ENCODE peak calls at places on chromosome 1, in five cellular contexts. J is psoas muscle, D is colonic mucosa, S is AG04450, Q is lung. N is an unnamed sample.

GRCh38 chr1:27372808-27373690 is 1.6 kb downstream of the FCN3 start:
- DNase-seq in D (no peak), S (no peak), J (no peak), Q (no peak), N (no peak)

GRCh38 chr1:156471496-156472490 is 28.8 kb downstream of the MEF2D start:
- DNase-seq in Q (peak), J (peak), D (peak), S (no peak), N (no peak)

GRCh38 chr1:165369255-165369848 is 12.8 kb upstream of the LMX1A start:
- DNase-seq in Q (peak), S (no peak), D (peak), J (peak), N (no peak)

GRCh38 chr1:150235436-150235851 is 468 bp downstream of the ANP32E start:
- DNase-seq in S (no peak), Q (no peak), D (no peak), J (no peak), N (no peak)

GRCh38 chr1:182198006-182198605 is 136.6 kb upstream of the ZNF648 start:
- DNase-seq in J (no peak), Q (no peak), S (no peak), D (no peak), N (no peak)

GRCh38 chr1:81848880-81849500 is 48.3 kb downstream of the ADGRL2 start:
- DNase-seq in J (no peak), S (no peak), D (no peak), Q (no peak), N (no peak)

GRCh38 chr1:240492832-240493440 is 119.0 kb downstream of the GREM2 start:
- DNase-seq in D (peak), S (no peak), Q (no peak), J (peak), N (no peak)

GRCh38 chr1:194372266-194372665 is 1185.9 kb upstream of the B3GALT2 start:
- DNase-seq in J (no peak), S (no peak), D (no peak), Q (no peak), N (no peak)

GRCh38 chr1:61782771-61783170 is 40.5 kb downstream of the PATJ start:
- DNase-seq in S (no peak), D (no peak), Q (no peak), J (no peak), N (no peak)

GRCh38 chr1:163737261-163737660 is 415.5 kb downstream of the NUF2 start:
- DNase-seq in Q (no peak), S (no peak), D (no peak), J (no peak), N (no peak)

GRCh38 chr1:46464013-46464548 is 25.6 kb upstream of the DMBX1 start:
- DNase-seq in Q (no peak), S (no peak), D (no peak), J (no peak), N (no peak)

GRCh38 chr1:153612111-153612754 is 704 bp downstream of the S100A16 start:
- DNase-seq in S (no peak), D (no peak), Q (no peak), J (no peak), N (no peak)

GRCh38 chr1:225973158-225973557 is 26.0 kb downstream of the SDE2 start:
- DNase-seq in D (peak), J (peak), S (no peak), Q (no peak), N (no peak)

GRCh38 chr1:57157818-57158606 is 192.2 kb upstream of the C8B start:
- DNase-seq in J (no peak), Q (no peak), S (no peak), D (no peak), N (no peak)

GRCh38 chr1:198359024-198359653 is 181.3 kb downstream of the ATP6V1G3 start:
- DNase-seq in J (no peak), D (no peak), S (no peak), Q (no peak), N (no peak)

GRCh38 chr1:30880631-30881155 is 27.9 kb downstream of the SDC3 start:
- DNase-seq in S (no peak), D (no peak), Q (no peak), J (no peak), N (no peak)

GRCh38 chr1:30879940-30880339 is 28.6 kb downstream of the SDC3 start:
- DNase-seq in Q (no peak), D (no peak), J (no peak), S (no peak), N (no peak)

GRCh38 chr1:30882678-30883388 is 25.7 kb downstream of the SDC3 start:
- DNase-seq in D (no peak), J (no peak), Q (no peak), S (no peak), N (no peak)

GRCh38 chr1:30883389-30884172 is 25.0 kb downstream of the SDC3 start:
- DNase-seq in J (no peak), Q (no peak), D (no peak), S (no peak), N (no peak)

DNA sequence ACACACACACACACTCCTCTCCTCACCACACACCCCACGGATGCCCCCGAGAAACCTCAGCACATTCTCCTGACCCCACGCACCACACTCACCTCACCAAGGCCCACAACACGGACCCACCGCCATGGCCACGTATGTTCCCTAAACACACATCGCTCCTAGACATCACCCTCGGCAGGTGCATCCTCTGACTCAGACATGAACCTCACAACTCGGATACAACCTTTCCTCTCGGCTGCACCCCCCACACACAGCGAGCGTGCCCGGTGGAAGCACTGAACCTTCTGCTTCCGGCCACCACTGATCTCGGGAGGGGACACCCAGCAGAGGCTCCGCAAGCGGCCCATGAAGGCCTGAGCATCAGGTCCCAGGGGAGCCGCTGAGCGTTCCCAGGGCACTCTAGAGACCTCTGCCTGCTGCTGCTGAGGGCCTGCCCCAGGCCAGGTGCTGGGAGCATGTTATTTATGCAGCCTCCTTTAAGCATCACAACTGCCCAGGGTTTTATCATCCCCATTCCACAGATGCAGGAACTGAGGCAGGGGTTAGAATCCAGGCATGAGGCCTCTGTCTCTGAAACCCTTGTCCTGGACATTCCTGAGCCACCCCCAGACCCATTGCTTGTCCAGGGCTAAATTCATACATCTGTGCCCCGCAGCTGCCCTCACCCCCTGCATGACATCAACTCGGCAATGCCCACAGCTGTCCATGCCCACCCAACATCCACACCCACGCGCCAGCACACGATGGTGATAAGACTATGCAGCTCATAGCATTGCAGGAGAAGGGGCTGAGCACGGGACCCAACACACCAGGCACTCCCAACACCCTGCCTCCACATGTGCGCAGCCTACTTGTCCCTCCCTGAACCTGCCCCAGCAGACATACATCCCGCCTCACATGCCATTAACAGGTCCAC is 27.0 kb downstream of the SDC3 start:
- DNase-seq in S (no peak), J (no peak), D (no peak), Q (no peak), N (no peak)
- H3K27ac ChIP-seq in S (no peak), J (no peak), D (no peak), Q (no peak), N (no peak)

GRCh38 chr1:8051650-8052049 is 25.5 kb upstream of the ERRFI1 start:
- DNase-seq in Q (no peak), S (no peak), D (no peak), J (no peak), N (no peak)

GRCh38 chr1:8059161-8059622 is 33.1 kb upstream of the ERRFI1 start:
- DNase-seq in J (no peak), D (no peak), S (no peak), Q (no peak), N (no peak)

GRCh38 chr1:8053878-8054567 is 27.9 kb upstream of the ERRFI1 start:
- DNase-seq in Q (no peak), S (no peak), D (no peak), J (no peak), N (no peak)

GRCh38 chr1:8061210-8061609 is 35.1 kb upstream of the ERRFI1 start:
- DNase-seq in D (peak), Q (peak), S (peak), J (no peak), N (no peak)

GRCh38 chr1:8055973-8056372 is 29.9 kb upstream of the ERRFI1 start:
- DNase-seq in Q (no peak), D (no peak), J (no peak), S (no peak), N (no peak)
- H3K27ac ChIP-seq in Q (no peak), D (no peak), J (no peak), S (no peak), N (no peak)

GRCh38 chr1:117147341-117147831 is 25.8 kb upstream of the TRIM45 start:
- DNase-seq in D (no peak), S (no peak), Q (no peak), J (no peak), N (no peak)

GRCh38 chr1:117143856-117144255 is 22.3 kb upstream of the TRIM45 start:
- DNase-seq in Q (no peak), S (no peak), D (no peak), J (no peak), N (no peak)

GRCh38 chr1:117146067-117146466 is 24.5 kb upstream of the TRIM45 start:
- DNase-seq in Q (no peak), D (no peak), J (no peak), S (no peak), N (no peak)

GRCh38 chr1:117147856-117148588 is 26.5 kb upstream of the TRIM45 start:
- DNase-seq in Q (no peak), J (no peak), D (no peak), S (no peak), N (no peak)

DNA sequence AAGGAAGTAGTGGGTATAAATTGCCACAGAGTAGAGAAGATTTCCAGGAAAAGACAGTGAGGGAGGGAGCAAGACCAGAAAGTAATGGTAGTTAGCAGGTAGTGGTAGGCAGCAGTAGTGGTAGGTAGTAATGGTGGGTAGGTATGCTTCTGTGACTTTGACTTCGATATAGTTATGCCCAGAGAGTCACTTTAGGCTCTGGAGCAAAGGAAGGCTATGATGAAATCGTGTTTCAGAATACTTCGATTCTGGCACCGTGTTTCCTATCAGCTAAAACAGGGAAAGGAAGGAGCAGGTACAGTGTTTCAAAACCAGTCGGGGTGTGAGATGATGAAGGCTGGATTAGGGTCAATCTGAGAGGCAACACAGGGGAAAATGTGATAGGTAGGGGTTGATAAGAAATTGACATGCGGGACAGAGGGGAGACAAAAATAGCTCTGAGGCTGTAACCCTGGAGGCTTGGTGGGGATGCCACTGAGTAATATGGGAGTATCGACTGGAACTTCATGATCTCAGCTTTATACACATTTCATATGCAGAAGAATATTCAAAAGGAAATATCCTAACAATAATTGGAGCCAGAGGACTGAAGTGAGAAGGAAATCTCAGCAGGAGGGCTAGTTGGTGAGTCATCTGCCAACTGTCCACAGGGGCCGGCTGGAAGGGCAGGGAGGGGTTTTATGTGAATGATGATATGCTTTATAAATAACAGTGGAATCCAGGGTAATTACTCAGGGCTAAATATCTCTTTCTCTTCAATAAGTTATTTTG is 25.2 kb upstream of the TRIM45 start:
- DNase-seq in D (no peak), Q (no peak), S (peak), J (peak), N (no peak)
- H3K27ac ChIP-seq in D (no peak), Q (peak), S (peak), J (peak), N (no peak)

GRCh38 chr1:15524283-15525042 is 448 bp upstream of the CASP9 start:
- DNase-seq in D (peak), S (peak), Q (peak), J (peak), N (peak)

GRCh38 chr1:15523922-15524282 is at the start of gene CASP9:
- DNase-seq in Q (no peak), D (no peak), S (no peak), J (no peak), N (no peak)

GRCh38 chr1:15526021-15526489 is 593 bp upstream of the DNAJC16 start:
- DNase-seq in S (no peak), Q (peak), J (no peak), D (peak), N (no peak)

GRCh38 chr1:15526490-15527339 is at the start of gene DNAJC16:
- DNase-seq in J (peak), Q (peak), S (peak), D (peak), N (peak)

GRCh38 chr1:15525043-15525958 is 1.3 kb upstream of the CASP9 start:
- DNase-seq in Q (no peak), J (no peak), S (no peak), D (peak), N (no peak)
- H3K27ac ChIP-seq in Q (peak), J (peak), S (no peak), D (peak), N (peak)

GRCh38 chr1:43275826-43276620 is 6.2 kb downstream of the TMEM125 start:
- DNase-seq in D (no peak), S (no peak), Q (no peak), J (no peak), N (no peak)
- H3K27ac ChIP-seq in D (no peak), S (no peak), Q (no peak), J (no peak), N (no peak)

DNA sequence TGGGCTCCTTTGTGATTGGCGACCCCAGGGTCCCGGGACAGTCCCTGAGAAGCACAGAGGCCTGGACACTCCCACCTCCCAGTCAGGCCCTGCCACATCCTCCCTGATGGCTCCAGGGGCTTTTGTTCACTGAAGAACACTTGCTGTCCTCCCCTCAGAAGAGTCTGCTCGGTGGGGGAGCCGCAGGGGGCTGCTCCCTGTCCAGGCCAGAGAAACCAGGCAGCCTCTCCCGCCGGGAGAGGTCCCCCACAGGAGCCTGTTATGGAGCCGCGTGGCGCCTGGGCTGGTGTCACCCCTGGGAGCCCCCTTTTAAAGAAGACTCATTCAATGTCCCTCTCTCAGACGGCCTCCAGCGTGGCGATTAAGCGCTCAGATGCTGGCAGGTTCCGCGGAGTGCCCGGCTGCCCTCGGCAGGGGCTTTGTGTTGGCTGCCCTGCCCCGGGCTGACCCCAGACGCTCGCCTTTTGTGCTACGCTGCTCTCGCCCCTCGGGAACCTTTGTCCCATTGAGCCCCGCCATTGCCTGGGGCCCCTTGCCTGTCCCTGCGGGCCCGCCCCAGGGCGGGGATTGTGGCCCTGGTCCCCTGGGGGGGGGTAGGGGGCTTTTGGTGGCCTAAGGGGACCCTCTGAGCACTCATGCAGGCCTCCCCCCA is 43.1 kb downstream of the SKI start:
- DNase-seq in Q (no peak), S (no peak), J (peak), D (no peak), N (no peak)
- H3K27ac ChIP-seq in Q (no peak), S (no peak), J (no peak), D (no peak), N (peak)

GRCh38 chr1:44673675-44674112 is 587 bp downstream of the TMEM53 start:
- DNase-seq in Q (no peak), S (no peak), D (no peak), J (no peak), N (no peak)

GRCh38 chr1:44672254-44672955 is 1.9 kb downstream of the TMEM53 start:
- DNase-seq in S (no peak), Q (peak), J (no peak), D (no peak), N (no peak)

GRCh38 chr1:44674113-44675000 is at the start of the genes ARMH1 and TMEM53:
- DNase-seq in S (peak), Q (peak), J (peak), D (peak), N (peak)

GRCh38 chr1:44675186-44675585 is 672 bp downstream of the ARMH1 start:
- DNase-seq in Q (no peak), J (no peak), S (no peak), D (no peak), N (no peak)

GRCh38 chr1:44672956-44673674 is 1.2 kb downstream of the TMEM53 start:
- DNase-seq in J (no peak), Q (no peak), D (no peak), S (no peak), N (no peak)
- H3K27ac ChIP-seq in J (peak), Q (peak), D (peak), S (no peak), N (peak)

DNA sequence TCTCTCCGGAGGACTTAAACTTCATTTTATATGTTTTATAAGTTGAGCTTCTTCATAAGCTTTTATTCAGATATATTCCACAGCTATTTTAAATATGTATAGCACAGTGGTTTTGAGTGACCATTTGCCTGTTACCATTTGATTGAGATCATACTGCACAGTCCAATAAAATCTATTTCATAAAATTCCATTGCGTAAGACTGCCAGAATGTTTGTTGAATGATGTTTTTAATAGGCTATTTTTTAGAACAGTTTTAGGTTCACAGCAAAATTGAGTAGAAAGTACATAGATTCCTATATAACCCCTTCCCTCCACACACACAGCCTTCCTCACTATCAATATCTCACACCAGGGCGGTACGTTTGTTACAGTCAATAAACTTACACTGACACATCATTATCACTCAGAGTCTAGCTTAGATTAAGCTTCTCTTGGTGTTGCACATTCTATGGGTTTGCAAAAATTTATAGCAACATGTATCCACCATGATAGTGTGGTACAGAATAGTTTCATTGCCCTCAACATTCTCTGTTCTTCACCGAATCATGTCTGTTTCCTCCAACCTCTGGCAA is 207.9 kb downstream of the TPR start:
- DNase-seq in Q (no peak), S (no peak), D (no peak), J (no peak), N (no peak)
- H3K27ac ChIP-seq in Q (no peak), S (no peak), D (no peak), J (no peak), N (no peak)

DNA sequence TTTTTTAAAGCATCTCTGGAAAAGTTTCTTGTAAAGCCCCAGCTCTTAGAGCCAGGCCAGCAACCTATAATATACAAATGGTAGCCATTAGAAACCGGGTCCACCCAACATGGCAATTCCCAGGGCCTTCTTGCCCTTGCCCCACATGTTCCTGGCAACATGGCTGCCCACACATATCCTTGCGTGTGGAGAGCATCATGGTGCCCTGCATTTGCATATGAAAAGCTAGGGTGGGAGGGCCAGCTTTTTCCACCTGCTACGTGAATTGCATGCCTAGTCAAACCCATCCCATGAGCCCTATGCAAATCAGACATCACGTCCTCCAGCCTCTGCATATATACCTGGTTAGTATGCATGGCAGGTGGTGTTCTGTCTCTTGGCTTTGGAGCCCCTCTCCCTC is 88.2 kb downstream of the RABGAP1L start:
- DNase-seq in J (no peak), D (no peak), S (no peak), Q (no peak), N (no peak)
- H3K27ac ChIP-seq in J (no peak), D (no peak), S (no peak), Q (no peak), N (no peak)

GRCh38 chr1:173426057-173426456 is 51.1 kb upstream of the PRDX6 start:
- DNase-seq in J (no peak), D (peak), Q (no peak), S (no peak), N (no peak)

GRCh38 chr1:173423326-173423725 is 53.8 kb upstream of the PRDX6 start:
- DNase-seq in S (no peak), D (no peak), J (no peak), Q (no peak), N (no peak)

GRCh38 chr1:173422456-173422976 is 54.6 kb upstream of the PRDX6 start:
- DNase-seq in Q (no peak), J (no peak), S (no peak), D (no peak), N (no peak)

GRCh38 chr1:173424137-173424536 is 53.0 kb upstream of the PRDX6 start:
- DNase-seq in Q (no peak), J (no peak), S (no peak), D (no peak), N (no peak)

GRCh38 chr1:173424786-173425407 is 52.2 kb upstream of the PRDX6 start:
- DNase-seq in J (no peak), S (no peak), D (peak), Q (no peak), N (no peak)
- H3K27ac ChIP-seq in J (no peak), S (no peak), D (peak), Q (no peak), N (no peak)